ENCODE peak calls at places on chromosomes 12 and 14, in four cellular contexts. K is HepG2, C is K562, N is WTC11. O is an unnamed sample.

GRCh38 chr12:113418213-113418879 is 3.8 kb upstream of the SDSL start:
- DNase-seq in K (peak), C (no peak), N (no peak), O (no peak)

GRCh38 chr14:31127690-31128089 is 79.9 kb downstream of the HECTD1 start:
- DNase-seq in K (peak), C (no peak), N (no peak), O (no peak)

GRCh38 chr14:21467620-21468019 is 9.1 kb downstream of the RAB2B start:
- DNase-seq in K (no peak), C (no peak), N (no peak), O (no peak)

GRCh38 chr12:77644915-77645605 is 185.6 kb upstream of the NAV3 start:
- DNase-seq in K (no peak), C (no peak), N (no peak), O (no peak)

GRCh38 chr12:127810026-127810425 is 456.9 kb upstream of the TMEM132C start:
- DNase-seq in K (no peak), C (no peak), N (no peak), O (no peak)

GRCh38 chr14:74176404-74176788 is 62.9 kb upstream of the VSX2 start:
- DNase-seq in K (no peak), C (no peak), N (no peak), O (no peak)

GRCh38 chr14:80215756-80216581 is 4.7 kb upstream of the DIO2 start:
- DNase-seq in K (no peak), C (no peak), N (no peak), O (no peak)

GRCh38 chr14:99753225-99754140 is 39.7 kb upstream of the EML1 start:
- DNase-seq in K (no peak), C (no peak), N (peak), O (no peak)

GRCh38 chr12:20044836-20045235 is 323.5 kb upstream of the PDE3A start:
- DNase-seq in K (no peak), C (no peak), N (no peak), O (no peak)

GRCh38 chr12:56565510-56566101 is 44.0 kb downstream of the RBMS2 start:
- DNase-seq in K (peak), C (peak), N (peak), O (no peak)

GRCh38 chr12:94909609-94910008 is 93.9 kb downstream of the NDUFA12 start:
- DNase-seq in K (no peak), C (no peak), N (no peak), O (no peak)

GRCh38 chr14:100230361-100230760 is 8.6 kb upstream of the YY1 start:
- DNase-seq in K (no peak), C (no peak), N (no peak), O (no peak)

GRCh38 chr14:93943052-93943451 is 15.9 kb downstream of the FAM181A start:
- DNase-seq in K (no peak), C (no peak), N (no peak), O (no peak)

GRCh38 chr12:2348477-2348852 is 295.7 kb downstream of the CACNA1C start:
- DNase-seq in K (no peak), C (no peak), N (no peak), O (no peak)

GRCh38 chr12:6708968-6709394 is 8.4 kb upstream of the PIANP start:
- DNase-seq in K (no peak), C (no peak), N (no peak), O (no peak)

GRCh38 chr12:124568431-124569374 is 1.3 kb upstream of the NCOR2 start:
- DNase-seq in K (no peak), C (peak), N (peak), O (peak)

GRCh38 chr12:55933158-55933798 is 2.3 kb downstream of the DGKA start:
- DNase-seq in K (no peak), C (no peak), N (no peak), O (no peak)

GRCh38 chr14:98726585-98727405 is 545.2 kb downstream of the BCL11B start:
- DNase-seq in K (no peak), C (no peak), N (no peak), O (no peak)

GRCh38 chr14:35213869-35214387 is 78.3 kb upstream of the PSMA6 start:
- DNase-seq in K (peak), C (no peak), N (no peak), O (no peak)

GRCh38 chr12:119158004-119158776 is 20.5 kb upstream of the HSPB8 start:
- DNase-seq in K (no peak), C (no peak), N (no peak), O (no peak)

GRCh38 chr12:57368349-57369095 is 62.3 kb downstream of the R3HDM2 start:
- DNase-seq in K (peak), C (no peak), N (no peak), O (peak)

GRCh38 chr12:12716845-12717585 is at the start of gene CDKN1B:
- DNase-seq in K (peak), C (peak), N (peak), O (peak)

GRCh38 chr12:102543494-102543893 is 63.1 kb upstream of the IGF1 start:
- DNase-seq in K (no peak), C (no peak), N (no peak), O (no peak)

GRCh38 chr12:2826721-2827515 is 7.9 kb downstream of the NRIP2 start:
- DNase-seq in K (no peak), C (no peak), N (no peak), O (no peak)

GRCh38 chr14:61730756-61731373 is 31.4 kb upstream of the SNAPC1 start:
- DNase-seq in K (no peak), C (no peak), N (no peak), O (no peak)
- TF ChIP-seq ELF4 in K (no peak), C (no peak), N (no peak), O (no peak)

DNA sequence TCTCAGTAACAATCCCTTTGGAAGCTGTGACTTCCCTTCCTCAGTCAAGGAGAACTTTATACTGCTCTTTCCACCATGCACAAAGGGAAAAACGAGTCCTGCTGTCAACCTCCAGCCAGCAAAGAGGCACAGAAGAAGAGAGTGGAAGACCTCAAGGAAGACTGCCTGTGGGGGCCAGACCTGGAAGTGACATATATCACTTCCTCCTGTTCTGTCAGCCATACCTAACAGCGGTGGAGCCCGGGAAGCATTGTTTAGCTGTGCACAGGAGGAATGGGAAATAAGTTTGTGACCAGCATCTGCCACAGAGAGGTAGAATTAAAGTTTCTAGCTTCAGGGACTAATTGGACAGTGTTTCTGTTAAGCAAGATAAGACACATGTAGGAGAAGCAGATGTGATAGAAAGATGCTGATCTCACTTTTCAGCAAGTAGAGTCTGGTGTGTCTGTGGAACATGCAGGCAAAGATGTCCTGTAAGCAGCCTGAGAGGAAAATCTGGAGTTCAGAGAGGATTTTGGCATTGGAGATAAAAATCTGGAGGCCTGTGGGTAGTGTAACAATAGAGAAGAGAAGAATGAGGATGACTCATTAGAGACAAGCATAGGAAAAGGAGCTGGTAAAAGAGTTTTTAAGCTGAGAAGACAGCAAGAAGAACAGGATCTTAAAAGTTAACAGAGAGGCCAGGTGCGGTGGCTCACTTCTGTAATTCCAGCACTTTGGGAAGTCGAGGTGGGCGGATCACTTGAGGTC is 141.6 kb upstream of the CPSF6 start:
- DNase-seq in K (no peak), C (no peak), N (no peak), O (no peak)
- TF ChIP-seq ELF4 in K (no peak), C (no peak), N (no peak), O (no peak)

GRCh38 chr12:105961821-105962671 is 176.7 kb downstream of the NUAK1 start:
- DNase-seq in K (no peak), C (no peak), N (no peak), O (no peak)

GRCh38 chr12:105955976-105956375 is 182.8 kb downstream of the NUAK1 start:
- DNase-seq in K (no peak), C (no peak), N (no peak), O (no peak)

GRCh38 chr12:105957058-105957457 is 181.7 kb downstream of the NUAK1 start:
- DNase-seq in K (no peak), C (no peak), N (no peak), O (no peak)

GRCh38 chr12:105955608-105955931 is 183.2 kb downstream of the NUAK1 start:
- DNase-seq in K (no peak), C (peak), N (no peak), O (no peak)

GRCh38 chr12:105960319-105961076 is 178.3 kb downstream of the NUAK1 start:
- DNase-seq in K (no peak), C (no peak), N (no peak), O (no peak)
- TF ChIP-seq ELF4 in K (no peak), C (no peak), N (no peak), O (no peak)

DNA sequence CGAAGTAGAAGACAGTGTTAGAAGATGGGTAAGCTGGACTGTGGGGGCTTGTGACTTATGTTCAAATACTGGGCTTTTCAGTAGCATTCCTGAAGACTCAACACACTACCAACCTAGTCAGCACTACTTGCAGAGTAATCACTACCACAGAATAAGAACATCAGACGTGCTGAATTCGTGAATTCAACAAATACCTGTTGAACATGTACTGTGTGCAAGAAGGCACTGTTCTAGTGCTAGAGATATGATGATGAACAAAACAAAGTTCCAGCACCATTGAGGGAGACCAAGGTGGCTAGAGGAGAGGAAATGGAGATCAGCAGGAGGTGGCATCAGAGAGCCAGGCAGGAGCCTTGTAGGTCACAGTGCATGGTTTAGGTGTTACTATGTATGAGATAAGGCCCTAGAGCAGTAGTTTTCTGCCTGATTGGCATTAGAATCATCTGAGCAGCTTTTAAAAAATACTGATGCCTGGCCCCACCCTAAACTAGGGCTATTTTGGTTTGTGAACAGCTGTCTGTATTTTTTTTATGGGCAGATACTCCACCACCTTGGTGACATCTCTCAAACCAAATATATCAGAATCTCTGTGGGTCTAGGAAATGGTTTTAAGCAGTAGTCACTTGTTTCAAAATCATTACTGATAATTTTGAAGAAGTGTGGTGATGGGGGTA is 26.8 kb downstream of the FERMT2 start:
- DNase-seq in K (peak), C (no peak), N (no peak), O (no peak)
- TF ChIP-seq ELF4 in K (no peak), C (no peak), N (no peak), O (no peak)

GRCh38 chr14:61171687-61172086 is 109.5 kb downstream of the TMEM30B start:
- DNase-seq in K (no peak), C (no peak), N (no peak), O (no peak)

GRCh38 chr14:61167642-61168041 is 113.5 kb downstream of the TMEM30B start:
- DNase-seq in K (no peak), C (no peak), N (no peak), O (no peak)

GRCh38 chr14:61168126-61168525 is 113.0 kb downstream of the TMEM30B start:
- DNase-seq in K (no peak), C (no peak), N (no peak), O (no peak)
- TF ChIP-seq ELF4 in K (no peak), C (no peak), N (no peak), O (no peak)

GRCh38 chr14:29788093-29788492 is 139.6 kb downstream of the PRKD1 start:
- DNase-seq in K (no peak), C (no peak), N (no peak), O (no peak)

GRCh38 chr14:29783556-29783955 is 144.1 kb downstream of the PRKD1 start:
- DNase-seq in K (no peak), C (no peak), N (no peak), O (no peak)

GRCh38 chr14:29789475-29789874 is 138.2 kb downstream of the PRKD1 start:
- DNase-seq in K (no peak), C (no peak), N (no peak), O (no peak)
- TF ChIP-seq ELF4 in K (no peak), C (no peak), N (no peak), O (no peak)

DNA sequence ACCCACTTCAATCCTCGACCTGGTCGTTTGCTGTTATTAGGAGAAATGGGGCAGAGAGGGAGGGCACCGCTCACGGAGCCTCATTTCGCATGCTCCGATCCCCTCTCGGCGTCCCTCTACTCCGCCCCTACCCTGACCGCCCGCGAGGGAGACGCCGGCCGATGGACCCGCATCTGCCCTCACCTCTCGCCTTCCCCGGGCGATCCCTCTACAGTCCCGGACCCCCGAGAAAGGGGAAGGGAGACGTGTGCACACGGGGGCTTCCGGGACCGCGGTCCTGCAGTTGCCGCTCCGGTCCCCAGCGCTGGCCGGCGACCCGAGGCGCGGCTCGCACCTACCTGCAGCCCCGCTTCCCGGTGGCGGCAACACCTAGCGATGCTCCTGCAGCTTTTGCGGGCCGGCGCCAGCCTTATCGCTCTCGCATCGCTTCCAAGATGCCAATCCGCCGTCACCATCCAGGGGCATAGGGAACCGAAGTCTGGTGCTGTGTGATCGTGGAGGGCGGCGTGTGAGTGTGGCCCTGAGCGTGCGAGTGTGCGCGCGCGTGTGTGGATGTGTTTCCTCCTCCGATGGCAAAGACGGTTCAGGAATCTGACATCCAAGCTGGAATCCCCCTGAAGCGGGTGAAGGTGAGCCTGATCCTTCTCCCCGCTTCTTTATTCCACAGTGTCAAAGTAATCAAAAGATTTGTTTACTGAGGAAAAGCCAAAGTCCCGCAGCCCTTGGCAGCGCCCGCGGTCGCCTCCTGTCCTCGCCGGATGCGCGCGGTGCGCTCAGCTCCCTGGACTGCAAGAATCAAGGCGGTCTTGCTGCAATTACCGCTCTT is 69.1 kb upstream of the USP15 start:
- DNase-seq in K (no peak), C (no peak), N (peak), O (no peak)
- TF ChIP-seq ELF4 in K (no peak), C (no peak), N (no peak), O (no peak)

DNA sequence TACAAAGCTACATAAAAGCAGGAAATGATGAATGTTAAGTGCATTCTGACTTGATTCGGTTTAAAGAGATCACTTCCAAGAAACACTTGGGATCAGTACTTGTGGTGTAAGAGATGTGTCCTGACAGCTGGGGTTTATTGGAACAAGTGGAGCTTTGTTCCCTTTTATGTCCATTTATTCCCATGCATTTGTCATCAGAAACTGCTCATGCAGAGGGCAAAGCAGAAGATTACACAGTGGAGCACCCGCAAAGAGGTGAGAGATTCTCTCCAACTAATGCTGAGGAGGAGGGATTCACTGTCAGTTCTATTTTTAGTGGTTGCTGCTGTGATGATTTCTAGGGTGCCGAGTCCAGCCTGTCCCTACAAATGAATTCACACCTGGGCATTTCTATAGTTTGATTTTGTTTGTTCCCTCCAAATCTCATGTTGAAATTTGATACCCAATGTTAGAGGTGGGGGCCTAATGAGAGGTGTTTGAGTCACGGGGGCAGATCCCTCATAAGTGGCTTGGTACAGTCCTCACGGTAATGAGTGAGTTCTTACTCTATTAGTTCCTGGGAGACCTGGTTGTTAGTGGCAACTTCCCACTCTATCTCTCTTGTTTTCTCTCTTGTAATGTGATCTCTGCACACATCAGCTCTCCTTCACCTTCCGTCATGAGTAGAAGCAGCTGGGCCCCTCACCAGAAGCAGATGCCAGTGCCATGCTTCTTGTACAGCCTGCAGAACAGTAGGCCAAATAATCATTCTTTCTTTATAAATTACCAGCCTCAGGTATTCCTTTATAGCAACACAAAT is 29.4 kb upstream of the KCNK10 start:
- DNase-seq in K (no peak), C (no peak), N (no peak), O (no peak)
- TF ChIP-seq ELF4 in K (no peak), C (no peak), N (no peak), O (no peak)

DNA sequence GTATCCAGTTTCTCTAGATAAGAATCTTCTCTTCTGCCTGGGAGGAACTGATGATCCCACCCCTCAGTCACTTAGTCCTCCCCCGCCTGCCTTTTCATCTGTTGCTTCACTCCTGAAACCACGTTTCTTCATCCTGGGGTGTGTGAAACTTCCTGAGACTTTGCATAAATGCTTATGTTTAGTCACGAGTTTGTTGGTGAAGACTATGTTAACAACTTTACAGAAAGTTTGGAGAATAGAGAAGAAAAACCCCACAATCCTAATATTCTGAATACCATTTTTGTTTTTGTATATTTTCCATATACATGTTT is 33.2 kb downstream of the MARK3 start:
- DNase-seq in K (no peak), C (peak), N (no peak), O (no peak)
- TF ChIP-seq ELF4 in K (no peak), C (no peak), N (no peak), O (no peak)